ENCODE peak calls at places on chromosomes 16 and 17, in five cellular contexts. F, Z, N, Q and M are unnamed samples.

GRCh38 chr17:20896153-20896649 is 146.6 kb downstream of the USP22 start:
- DNase-seq in Q (peak), F (no peak), N (peak), Z (no peak), M (no peak)

GRCh38 chr16:69520800-69521602 is 44.8 kb upstream of the NFAT5 start:
- DNase-seq in N (no peak), Z (peak), F (no peak), Q (peak), M (no peak)

GRCh38 chr16:10988164-10988803 is 43.9 kb downstream of the CLEC16A start:
- DNase-seq in Z (peak), N (no peak), F (no peak), Q (no peak), M (no peak)

GRCh38 chr16:66337434-66338188 is 28.9 kb upstream of the CDH5 start:
- DNase-seq in Z (no peak), F (no peak), N (no peak), Q (peak), M (no peak)

GRCh38 chr16:69467531-69468204 is 43.2 kb downstream of the CYB5B start:
- DNase-seq in F (no peak), Z (no peak), N (no peak), Q (no peak), M (no peak)

GRCh38 chr17:79042421-79043190 is 18.6 kb downstream of the C1QTNF1 start:
- DNase-seq in Q (peak), F (peak), Z (peak), N (no peak), M (no peak)

GRCh38 chr16:62794724-62795123 is 758.5 kb upstream of the CDH8 start:
- DNase-seq in Q (no peak), F (no peak), N (no peak), Z (no peak), M (no peak)

GRCh38 chr17:48944519-48945260 is at the start of gene SNF8:
- DNase-seq in N (peak), Q (peak), Z (peak), F (peak), M (peak)

GRCh38 chr17:17750881-17751280 is 69.6 kb downstream of the RAI1 start:
- DNase-seq in Q (no peak), Z (peak), F (peak), N (no peak), M (peak)

GRCh38 chr17:63544467-63545301 is 5.6 kb upstream of the DCAF7 start:
- DNase-seq in F (no peak), Q (no peak), N (no peak), Z (no peak), M (no peak)

GRCh38 chr16:82031116-82032084 is 3.7 kb upstream of the HSD17B2 start:
- DNase-seq in N (no peak), F (no peak), Z (no peak), Q (peak), M (no peak)

GRCh38 chr16:65392831-65393565 is 271.1 kb upstream of the CDH11 start:
- DNase-seq in N (no peak), F (no peak), Z (no peak), Q (no peak), M (no peak)

GRCh38 chr16:59566446-59566845 is 832.3 kb upstream of the GOT2 start:
- DNase-seq in Z (no peak), N (no peak), Q (peak), F (no peak), M (no peak)

GRCh38 chr16:1863681-1864460 is 8.1 kb downstream of the MEIOB start:
- DNase-seq in Z (peak), F (no peak), Q (peak), N (peak), M (no peak)

GRCh38 chr16:89193021-89193575 is 7.2 kb downstream of the SLC22A31 start:
- DNase-seq in N (no peak), Z (peak), Q (peak), F (peak), M (peak)

GRCh38 chr17:12282056-12282455 is 261.4 kb downstream of the MAP2K4 start:
- DNase-seq in Z (no peak), N (no peak), Q (peak), F (no peak), M (no peak)

GRCh38 chr17:50361561-50362480 is 11.2 kb downstream of the MRPL27 start:
- DNase-seq in N (peak), Z (peak), Q (peak), F (peak), M (peak)

GRCh38 chr17:83110755-83111154 is 31.3 kb downstream of the METRNL start:
- DNase-seq in Z (no peak), N (peak), Q (peak), F (no peak), M (no peak)

GRCh38 chr17:64385187-64386083 is 5.2 kb downstream of the PECAM1 start:
- DNase-seq in N (peak), Q (peak), F (no peak), Z (peak), M (no peak)

GRCh38 chr17:63601439-63602371 is 1.0 kb downstream of the TACO1 start:
- DNase-seq in F (no peak), Q (peak), N (no peak), Z (no peak), M (no peak)

GRCh38 chr16:75593825-75594820 is 27.9 kb downstream of the GABARAPL2 start:
- DNase-seq in N (peak), F (no peak), Q (peak), Z (no peak), M (no peak)

GRCh38 chr17:18851206-18851605 is 6.7 kb upstream of the PRPSAP2 start:
- DNase-seq in Q (no peak), Z (no peak), N (no peak), F (no peak), M (no peak)